ENCODE peak calls at places on chromosomes 13 and 19, in four cellular contexts. J is Peyer's patch, M is left lung, T is fibroblast of lung. C is an unnamed sample.

GRCh38 chr19:43774103-43774939 is 6.5 kb downstream of the KCNN4 start:
- DNase-seq in J (no peak), M (peak; percentile 87), T (peak; percentile 53), C (no peak)

GRCh38 chr19:38265213-38265861 is 964 bp downstream of the SPINT2 start:
- DNase-seq in J (peak; percentile 65), M (no peak), T (no peak), C (no peak)

GRCh38 chr13:27289016-27289665 is 18.5 kb downstream of the RASL11A start:
- DNase-seq in J (no peak), M (no peak), T (no peak), C (no peak)

GRCh38 chr13:23671367-23671766 is 101.2 kb downstream of the TNFRSF19 start:
- DNase-seq in J (no peak), M (no peak), T (peak; percentile 63), C (no peak)

GRCh38 chr13:97243915-97244820 is 22.0 kb downstream of the MBNL2 start:
- DNase-seq in J (no peak), M (no peak), T (no peak), C (no peak)

GRCh38 chr13:30934381-30934780 is 1.9 kb downstream of the TEX26 start:
- DNase-seq in J (no peak), M (no peak), T (no peak), C (no peak)

GRCh38 chr13:20503088-20504083 is 22.3 kb downstream of the CRYL1 start:
- DNase-seq in J (no peak), M (no peak), T (no peak), C (no peak)

GRCh38 chr19:13920940-13921744 is 15.1 kb downstream of the CC2D1A start:
- DNase-seq in J (no peak), M (no peak), T (peak; percentile 48), C (no peak)

GRCh38 chr13:39776439-39776838 is 121.0 kb downstream of the COG6 start:
- DNase-seq in J (no peak), M (no peak), T (peak; percentile 66), C (no peak)

GRCh38 chr19:51158474-51159129 is 16.5 kb downstream of the SIGLEC7 start:
- DNase-seq in J (peak; percentile 80), M (peak; percentile 88), T (peak; percentile 13), C (no peak)

GRCh38 chr13:76778906-76779305 is 107.3 kb downstream of the KCTD12 start:
- DNase-seq in J (no peak), M (no peak), T (no peak), C (no peak)

GRCh38 chr19:50890422-50891252 is 17.4 kb downstream of the KLK2 start:
- DNase-seq in J (no peak), M (no peak), T (no peak), C (no peak)

GRCh38 chr13:113211774-113212173 is 2.4 kb downstream of the CUL4A start:
- DNase-seq in J (no peak), M (no peak), T (no peak), C (no peak)
- H3K4me1 ChIP-seq in J (peaks cover 14% of the 10 kb centered on the region), M (peaks cover 25% of the 10 kb centered on the region), T (peaks cover 17% of the 10 kb centered on the region), C (peaks cover 22% of the 10 kb centered on the region)

DNA sequence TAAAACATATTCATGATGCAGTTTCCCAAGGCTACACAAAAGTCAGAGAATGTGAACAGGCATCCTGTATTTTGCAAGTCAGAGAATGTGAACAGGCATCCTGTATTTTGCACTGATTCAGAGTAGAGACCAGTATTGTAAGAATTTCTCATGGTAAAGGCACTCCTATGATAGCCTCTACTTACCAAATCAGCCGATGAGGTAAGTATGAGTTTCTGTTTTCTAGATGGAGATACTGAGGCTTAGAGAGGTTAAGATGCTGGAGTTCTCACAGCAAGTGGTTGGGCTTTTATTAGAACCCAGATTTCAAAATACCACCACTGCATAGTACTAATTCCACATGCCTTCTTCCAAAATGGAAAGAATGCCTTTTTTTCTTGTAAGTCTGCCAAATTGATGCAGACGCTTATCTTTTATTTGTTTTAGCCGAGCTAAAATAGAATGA is 12.3 kb downstream of the TPT1 start:
- DNase-seq in J (no peak), M (no peak), T (peak; percentile 65), C (no peak)
- H3K27ac ChIP-seq in J (no peak overlapping the region), M (peak overlapping the region; percentile 78), T (peak overlapping the region; percentile 33), C (peak overlapping the region; percentile 69)

DNA sequence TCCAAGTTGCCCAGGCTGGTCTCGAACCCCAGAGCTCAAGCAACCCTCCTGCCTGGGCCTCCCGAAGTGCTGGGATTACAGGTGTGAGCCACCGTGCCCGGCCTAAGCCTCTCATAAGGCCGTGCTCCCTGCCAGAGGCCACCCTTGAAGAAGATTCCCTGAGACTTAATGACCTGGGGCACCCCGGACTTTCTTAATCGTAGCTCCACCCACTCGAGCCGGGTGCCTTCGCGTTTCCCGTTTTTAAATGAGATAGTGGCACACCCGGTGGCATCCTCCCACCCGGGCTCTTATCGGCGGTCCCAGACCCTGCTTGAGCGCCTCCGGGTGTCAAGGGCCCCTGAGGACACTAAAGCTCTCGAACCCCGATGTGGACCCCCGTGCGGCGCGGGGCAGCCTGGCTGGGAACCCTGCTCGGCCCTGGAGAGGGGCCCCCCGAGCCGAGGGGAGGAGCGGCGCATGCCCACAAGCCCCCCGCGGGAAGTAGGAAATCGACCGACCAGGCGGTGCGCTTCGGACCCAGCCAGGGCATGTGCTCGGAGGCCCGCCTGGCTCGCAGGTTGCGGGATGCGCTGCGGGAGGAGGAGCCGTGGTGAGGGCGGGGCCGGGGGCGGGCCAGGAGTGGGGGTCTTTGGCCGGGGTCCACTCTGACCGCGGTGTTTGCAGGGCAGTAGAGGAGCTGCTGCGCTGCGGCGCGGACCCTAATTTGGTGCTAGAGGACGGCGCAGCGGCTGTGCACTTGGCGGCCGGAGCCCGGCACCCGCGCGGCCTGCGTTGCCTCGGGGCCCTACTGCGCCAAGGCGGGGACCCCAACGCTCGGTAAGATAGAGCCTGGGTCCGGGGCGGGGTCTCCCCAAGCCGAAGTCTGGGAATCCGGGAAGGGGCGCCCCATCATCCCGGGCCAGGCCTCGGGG is at the start of gene ANKLE1:
- DNase-seq in J (peak; percentile 62), M (peak; percentile 86), T (no peak), C (peak; percentile 65)
- H3K4me3 ChIP-seq in J (peak within 1 kb of the TSS; percentile 50), M (peak within 1 kb of the TSS; percentile 51), T (peak within 1 kb of the TSS; percentile 48), C (peak within 1 kb of the TSS; percentile 31)

DNA sequence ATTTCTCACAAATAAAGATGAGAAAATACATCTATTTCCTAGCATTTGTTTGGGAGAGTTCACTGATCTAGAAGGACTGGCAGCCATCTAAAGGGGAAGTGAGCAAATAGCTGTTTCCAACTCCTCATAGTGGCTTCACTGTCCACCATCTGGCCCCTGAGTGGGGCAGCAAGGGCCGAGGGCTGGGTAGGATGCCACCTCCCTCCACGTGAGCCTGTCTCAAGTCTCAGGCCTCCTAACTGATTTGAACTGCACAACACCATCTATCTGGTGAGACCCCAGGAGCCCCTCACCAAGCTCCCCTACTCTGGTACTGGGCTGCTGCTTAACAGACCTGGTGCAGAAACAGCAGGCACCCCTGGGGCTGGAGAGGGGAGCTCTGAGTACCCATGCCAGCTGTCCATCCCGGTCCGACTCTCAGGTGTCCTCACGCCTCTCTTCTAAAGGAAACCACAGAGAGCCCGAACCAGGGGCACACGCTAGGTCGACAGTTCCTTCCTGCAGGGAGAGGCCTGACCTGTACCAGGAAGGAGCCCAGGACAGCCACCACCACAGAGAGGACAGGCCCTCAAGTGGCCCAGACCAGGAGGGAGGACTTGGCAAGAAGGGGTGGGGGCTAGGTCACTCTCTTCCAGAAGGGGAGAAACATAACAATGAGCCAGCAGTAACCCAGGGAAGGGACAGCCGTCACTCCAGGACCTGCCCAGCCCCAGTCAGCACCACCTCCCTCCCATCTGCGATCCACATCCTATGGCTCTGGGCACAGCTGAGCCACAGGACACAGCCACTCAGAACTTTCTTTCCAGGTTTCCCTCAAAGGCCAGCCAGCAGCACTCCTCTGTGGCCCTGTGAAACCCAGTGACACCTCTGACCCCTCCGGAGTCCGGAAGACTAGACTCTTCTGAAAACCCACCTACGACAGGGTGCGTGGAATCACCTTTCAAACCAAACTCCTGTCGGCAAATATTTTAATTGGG is 12.9 kb upstream of the SLC35E1 start:
- DNase-seq in J (no peak), M (peak; percentile 49), T (no peak), C (no peak)
- H3K4me1 ChIP-seq in J (peaks cover 42% of the 10 kb centered on the region), M (peaks cover 38% of the 10 kb centered on the region), T (peaks cover 16% of the 10 kb centered on the region), C (peaks cover 27% of the 10 kb centered on the region)

DNA sequence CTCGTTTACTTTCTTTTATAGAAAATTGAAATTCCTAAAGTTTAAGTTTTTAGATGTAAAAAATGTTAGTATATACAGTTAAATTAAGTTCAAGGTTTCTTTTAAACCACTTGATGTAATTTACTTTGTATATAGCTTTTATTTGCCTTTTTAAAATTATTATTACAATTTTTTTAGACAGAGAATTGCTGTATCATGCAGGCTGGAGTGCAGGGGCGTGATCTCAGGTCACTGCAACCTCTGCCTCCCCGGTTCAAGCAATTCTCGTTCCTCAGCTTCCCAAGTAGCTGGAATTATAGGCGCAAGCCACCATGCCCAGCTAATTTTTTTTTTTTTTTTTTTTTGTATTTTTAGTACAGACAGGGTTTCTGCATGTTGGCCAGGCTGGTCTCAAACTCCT is 75.0 kb downstream of the KCNRG start:
- DNase-seq in J (no peak), M (no peak), T (no peak), C (no peak)
- H3K27ac ChIP-seq in J (no peak overlapping the region), M (no peak overlapping the region), T (no peak overlapping the region), C (no peak overlapping the region)

DNA sequence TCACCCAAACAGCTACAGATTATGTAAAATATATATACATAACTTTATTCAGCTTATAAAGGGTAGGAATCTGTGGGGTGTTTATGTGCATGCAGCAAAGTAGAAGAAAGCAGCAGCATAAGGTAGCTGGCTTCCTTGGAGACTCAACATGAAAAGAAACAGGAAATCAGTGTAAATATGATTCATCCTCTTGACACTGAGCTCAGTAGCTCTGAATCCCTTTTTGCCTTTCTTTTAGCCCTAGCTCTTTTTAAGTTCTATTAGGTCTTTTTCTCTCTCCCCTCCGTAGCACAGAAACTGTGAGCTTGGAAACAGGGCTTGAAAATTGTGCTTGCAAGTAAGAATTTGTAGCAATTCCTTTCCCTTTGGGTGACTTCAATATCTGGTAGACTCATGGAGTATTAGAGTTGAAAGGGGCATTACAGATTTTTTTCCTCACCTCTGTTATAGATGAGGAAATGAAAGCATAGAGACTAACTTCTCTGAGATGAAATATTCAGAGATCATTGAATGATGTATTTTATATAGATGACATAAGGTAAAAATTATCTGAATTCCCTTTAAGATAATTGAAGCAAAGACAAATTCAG is 314.4 kb downstream of the PCDH9 start:
- DNase-seq in J (no peak), M (no peak), T (no peak), C (no peak)
- H3K4me3 ChIP-seq in J (no peak overlapping the region), M (no peak overlapping the region), T (no peak overlapping the region), C (no peak overlapping the region)

DNA sequence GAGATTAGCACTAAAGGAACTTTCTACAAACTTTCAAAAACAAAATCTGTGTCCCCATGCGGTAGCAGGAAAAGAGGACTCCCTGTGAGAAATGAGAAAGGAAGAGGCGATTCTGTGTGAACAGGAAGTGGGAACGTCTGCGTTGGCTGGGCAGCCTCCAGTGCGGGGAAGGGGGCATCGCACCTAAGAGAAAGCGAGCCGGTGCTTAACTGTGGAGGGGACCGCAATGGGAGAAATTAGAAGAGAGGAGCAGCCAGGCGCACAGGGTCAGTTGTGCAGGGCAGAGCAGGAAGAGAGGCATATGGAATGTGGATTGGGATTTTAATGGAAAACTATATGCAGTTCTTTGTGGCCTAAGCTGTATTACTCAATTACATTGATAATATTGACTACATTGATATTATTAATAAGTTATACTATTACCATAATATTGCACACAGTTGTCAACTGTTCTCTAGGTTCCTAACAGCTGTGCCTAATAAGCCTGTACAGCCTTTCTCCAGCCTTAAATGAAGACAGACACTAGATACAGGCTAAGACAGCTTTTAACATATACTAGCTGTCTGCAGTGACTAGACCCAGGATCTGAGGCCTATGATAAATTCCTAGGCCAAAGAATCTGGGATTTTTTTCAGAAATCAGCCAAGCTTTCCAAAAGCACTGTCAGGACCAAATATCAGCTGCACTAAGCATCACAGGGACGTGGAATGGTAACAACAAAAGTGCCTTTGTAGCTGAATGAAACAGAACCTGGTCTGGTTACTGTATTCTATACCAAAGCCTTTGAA is 77.6 kb upstream of the DOCK9 start:
- DNase-seq in J (no peak), M (no peak), T (no peak), C (no peak)
- H3K4me1 ChIP-seq in J (peaks cover 4% of the 10 kb centered on the region), M (peaks cover 12% of the 10 kb centered on the region), T (peaks cover 2% of the 10 kb centered on the region), C (peaks cover 32% of the 10 kb centered on the region)

C was measured in RWPE2.